ENCODE peak calls at places on chromosomes 4 and X, in seven cellular contexts. X, E, A, Q, M, T and I are unnamed samples.

GRCh38 chrX:138128025-138128671 is 562.2 kb downstream of the ZIC3 start:
- DNase-seq in X (no peak), E (no peak), A (peak), Q (peak), M (peak), T (no peak), I (peak)

GRCh38 chr4:138706206-138706605 is 309.4 kb upstream of the NOCT start:
- DNase-seq in X (no peak), E (no peak), A (no peak), Q (peak), M (no peak), T (no peak), I (no peak)

GRCh38 chr4:113766882-113767281 is 5.3 kb upstream of the CAMK2D start:
- DNase-seq in X (no peak), E (no peak), A (no peak), Q (no peak), M (no peak), T (no peak), I (no peak)

GRCh38 chrX:76253432-76253831 is 80.6 kb downstream of the PBDC1 start:
- DNase-seq in X (peak), E (no peak), A (peak), Q (peak), M (peak), T (peak), I (no peak)

GRCh38 chr4:41611881-41612871 is 74.2 kb downstream of the LIMCH1 start:
- DNase-seq in X (no peak), E (peak), A (peak), Q (peak), M (peak), T (peak), I (peak)

GRCh38 chrX:87516716-87517115 is 886 bp upstream of the KLHL4 start:
- DNase-seq in X (no peak), E (no peak), A (peak), Q (peak), M (no peak), T (no peak), I (no peak)

GRCh38 chr4:145703850-145704528 is 24.0 kb downstream of the C4orf51 start:
- DNase-seq in X (no peak), E (no peak), A (no peak), Q (no peak), M (peak), T (no peak), I (no peak)

GRCh38 chrX:13074297-13075262 is 30.2 kb upstream of the FAM9C start:
- DNase-seq in X (no peak), E (no peak), A (no peak), Q (no peak), M (no peak), T (no peak), I (no peak)

GRCh38 chr4:152486414-152487389 is 49.2 kb downstream of the FBXW7 start:
- DNase-seq in X (no peak), E (no peak), A (peak), Q (no peak), M (no peak), T (no peak), I (no peak)

GRCh38 chr4:137949746-137950145 is 292.4 kb downstream of the SLC7A11 start:
- DNase-seq in X (no peak), E (no peak), A (no peak), Q (peak), M (no peak), T (no peak), I (no peak)

GRCh38 chr4:176123710-176124407 is 58.2 kb downstream of the WDR17 start:
- DNase-seq in X (no peak), E (no peak), A (peak), Q (no peak), M (no peak), T (peak), I (no peak)

GRCh38 chr4:74547042-74547441 is 102.1 kb downstream of the AREG start:
- DNase-seq in X (no peak), E (no peak), A (no peak), Q (no peak), M (no peak), T (no peak), I (no peak)
- TF ChIP-seq POLR2A in X (no peak), E (no peak), A (no peak), Q (no peak), M (no peak), T (no peak), I (no peak)

DNA sequence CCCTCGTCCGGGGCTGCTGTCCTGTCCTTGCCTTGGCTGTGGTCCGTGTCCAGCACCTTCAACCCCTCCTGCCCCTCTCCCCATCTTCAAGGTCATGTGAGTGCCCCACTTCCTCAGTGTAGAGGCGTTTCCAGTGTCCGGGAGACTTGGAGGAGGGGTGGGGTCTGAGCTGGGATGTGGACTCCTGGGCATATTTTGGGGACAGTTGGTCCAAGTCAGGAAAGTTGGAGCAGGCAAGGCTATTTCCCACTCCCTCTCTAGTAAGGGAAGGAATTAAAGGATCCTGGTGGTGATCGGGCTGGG is 3.0 kb downstream of the PCGF3 start:
- DNase-seq in X (no peak), E (no peak), A (no peak), Q (no peak), M (no peak), T (no peak), I (no peak)
- H3K4me3 ChIP-seq in X (no peak), E (no peak), A (no peak), Q (no peak), M (no peak), T (no peak), I (no peak)

GRCh38 chrX:154402622-154403127 is 4.5 kb downstream of the RPL10 start:
- DNase-seq in X (no peak), E (no peak), A (no peak), Q (no peak), M (no peak), T (no peak), I (no peak)

GRCh38 chrX:154403192-154403591 is 5.0 kb downstream of the RPL10 start:
- DNase-seq in X (no peak), E (no peak), A (no peak), Q (no peak), M (no peak), T (no peak), I (no peak)

GRCh38 chrX:154401918-154402621 is 3.9 kb downstream of the RPL10 start:
- DNase-seq in X (no peak), E (no peak), A (no peak), Q (peak), M (peak), T (no peak), I (no peak)

GRCh38 chrX:154399527-154400368 is 1.6 kb downstream of the RPL10 start:
- DNase-seq in X (no peak), E (no peak), A (no peak), Q (no peak), M (no peak), T (no peak), I (no peak)

GRCh38 chrX:154401045-154401799 is 3.0 kb downstream of the RPL10 start:
- DNase-seq in X (no peak), E (no peak), A (peak), Q (peak), M (no peak), T (no peak), I (no peak)
- TF ChIP-seq POLR2A in X (no peak), E (no peak), A (peak), Q (peak), M (no peak), T (no peak), I (no peak)

DNA sequence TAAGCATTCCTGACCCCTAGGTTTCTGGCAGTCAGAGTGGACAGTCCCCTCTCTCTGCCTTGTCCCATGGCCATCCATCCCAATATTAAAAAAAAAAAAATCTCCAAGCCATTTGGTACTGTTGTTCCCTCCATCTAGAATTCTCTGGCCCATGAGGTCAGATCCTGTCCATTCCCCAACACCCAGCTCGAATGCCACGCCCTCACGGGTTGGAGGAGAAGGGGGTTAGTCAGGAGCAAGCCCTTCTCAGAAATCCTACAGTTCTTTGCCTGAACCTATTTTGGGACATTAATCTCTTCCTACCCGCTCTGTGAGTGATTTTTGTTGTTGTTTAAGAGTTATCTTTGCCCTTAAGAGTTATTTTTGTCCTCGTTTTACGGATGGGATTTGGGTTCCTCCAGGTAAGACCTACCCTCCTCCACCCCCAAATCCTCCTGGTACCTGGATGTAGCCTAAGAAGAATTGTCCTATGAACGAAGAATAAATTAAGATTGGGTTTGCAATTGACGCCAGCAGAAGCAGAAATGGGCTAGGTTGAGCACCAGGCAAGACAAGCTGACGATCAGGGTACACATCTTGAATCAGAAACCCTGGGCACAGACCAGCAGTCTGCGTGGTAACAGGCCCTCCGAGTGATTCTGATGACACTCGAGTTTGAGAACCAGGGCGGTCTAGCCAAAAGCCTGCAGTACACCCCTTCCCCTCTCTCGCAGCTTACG is 977 bp downstream of the RNF175 start:
- DNase-seq in X (no peak), E (no peak), A (no peak), Q (no peak), M (no peak), T (no peak), I (no peak)
- H3K4me3 ChIP-seq in X (no peak), E (peak), A (no peak), Q (no peak), M (peak), T (no peak), I (peak)

DNA sequence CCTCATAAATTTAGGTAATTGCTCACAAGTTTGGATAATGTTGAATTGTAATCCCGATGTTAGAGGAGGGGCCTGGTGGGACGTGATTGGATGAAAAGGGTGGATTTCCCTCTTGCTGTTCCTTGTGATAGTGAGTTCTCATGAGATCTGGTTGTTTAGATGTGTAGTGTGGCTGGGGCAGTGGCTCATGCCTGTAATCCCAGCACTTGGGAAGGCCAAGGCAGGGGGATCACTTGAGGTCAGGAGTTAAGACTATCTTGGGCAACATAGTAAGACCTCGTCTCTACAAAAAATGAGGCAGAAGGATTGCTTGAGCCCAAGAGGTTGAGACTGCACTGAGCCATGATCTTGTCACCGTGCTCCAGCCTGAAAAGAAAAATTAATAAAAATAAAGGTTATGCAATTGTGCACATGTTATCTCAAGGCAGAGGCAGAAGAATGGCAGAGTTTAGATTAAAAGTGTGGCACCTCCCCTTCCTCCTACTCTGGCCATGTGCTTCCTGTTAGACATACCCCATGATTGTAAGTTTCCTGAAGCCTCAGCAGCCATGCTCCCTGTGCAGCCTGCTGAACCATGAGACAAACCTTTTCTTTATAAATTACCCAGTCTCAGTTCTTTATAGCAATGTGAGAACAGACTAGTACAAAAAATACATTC is 36.5 kb downstream of the ERVMER34-1 start:
- DNase-seq in X (no peak), E (no peak), A (no peak), Q (no peak), M (no peak), T (no peak), I (no peak)
- TF ChIP-seq POLR2A in X (no peak), E (no peak), A (no peak), Q (no peak), M (no peak), T (no peak), I (no peak)

GRCh38 chr4:94743838-94744237 is 13.9 kb upstream of the BMPR1B start:
- DNase-seq in X (no peak), E (no peak), A (no peak), Q (no peak), M (no peak), T (no peak), I (no peak)

GRCh38 chr4:94744830-94745229 is 12.9 kb upstream of the BMPR1B start:
- DNase-seq in X (no peak), E (no peak), A (no peak), Q (no peak), M (no peak), T (no peak), I (no peak)

GRCh38 chr4:94741304-94741703 is 16.5 kb upstream of the BMPR1B start:
- DNase-seq in X (no peak), E (no peak), A (no peak), Q (peak), M (no peak), T (no peak), I (no peak)

GRCh38 chr4:94746746-94747145 is 11.0 kb upstream of the BMPR1B start:
- DNase-seq in X (no peak), E (no peak), A (no peak), Q (no peak), M (no peak), T (no peak), I (no peak)
- H3K4me3 ChIP-seq in X (no peak), E (no peak), A (no peak), Q (no peak), M (no peak), T (no peak), I (no peak)

GRCh38 chrX:123732679-123733363 is at the start of gene THOC2:
- DNase-seq in X (peak), E (peak), A (peak), Q (peak), M (peak), T (peak), I (peak)
- TF ChIP-seq POLR2A in X (peak), E (no peak), A (peak), Q (peak), M (peak), T (peak), I (no peak)

DNA sequence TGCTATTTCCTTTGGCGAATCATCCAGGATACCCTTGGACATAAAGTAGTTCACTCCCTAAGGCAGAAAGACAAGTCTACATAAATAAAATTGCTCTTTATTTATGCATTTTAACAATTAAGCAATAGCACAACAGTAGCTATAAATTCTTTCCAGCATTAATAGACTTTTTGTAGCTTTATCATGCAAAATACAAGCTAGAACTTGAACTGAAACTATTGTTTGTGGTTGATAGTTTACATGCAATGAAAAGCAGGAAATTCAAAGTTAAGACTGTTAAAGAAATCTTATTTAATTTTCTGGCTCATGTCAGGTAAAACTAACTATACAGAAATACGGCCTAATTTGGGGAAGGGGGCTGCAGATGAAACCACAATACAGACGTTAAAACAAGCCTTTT is 42.3 kb downstream of the FBXO8 start:
- DNase-seq in X (no peak), E (no peak), A (no peak), Q (no peak), M (no peak), T (no peak), I (no peak)
- H3K4me3 ChIP-seq in X (no peak), E (no peak), A (no peak), Q (no peak), M (no peak), T (no peak), I (no peak)